ENCODE peak calls at places on chromosomes 4 and X, in five cellular contexts. I is ovary, A is RWPE1, O is stomach, P is tibial nerve. Y is an unnamed sample.
A peak's percentile ranks its signal among the peaks of the same experiment; 100 is the strongest.

GRCh38 chrX:106932492-106932923 is 12.3 kb downstream of the CLDN2 start:
- DNase-seq in O (no peak), P (no peak), I (no peak), A (no peak), Y (no peak)

GRCh38 chrX:104445591-104445990 is 120.4 kb upstream of the IL1RAPL2 start:
- DNase-seq in P (no peak), O (no peak), A (no peak), I (no peak), Y (no peak)

GRCh38 chr4:182306792-182307507 is 63.7 kb downstream of the TENM3 start:
- DNase-seq in O (no peak), A (peak; percentile 44), I (no peak), P (no peak), Y (no peak)

GRCh38 chr4:127045872-127046271 is 586.9 kb upstream of the INTU start:
- DNase-seq in I (no peak), A (no peak), P (no peak), O (no peak), Y (no peak)

GRCh38 chrX:153709726-153710674 is 14.2 kb downstream of the BCAP31 start:
- DNase-seq in A (no peak), I (no peak), O (no peak), P (no peak), Y (no peak)

GRCh38 chr4:25212822-25213221 is 21.0 kb upstream of the PI4K2B start:
- DNase-seq in O (no peak), A (no peak), P (no peak), I (no peak), Y (no peak)

GRCh38 chrX:41238543-41238942 is 95.4 kb upstream of the DDX3X start:
- DNase-seq in O (no peak), P (no peak), A (peak; percentile 29), I (no peak), Y (no peak)

GRCh38 chr4:2671267-2671895 is 84.8 kb downstream of the TNIP2 start:
- DNase-seq in O (peak; percentile 44), I (no peak), P (no peak), A (no peak), Y (no peak)

GRCh38 chr4:184942447-184943425 is 75.6 kb upstream of the HELT start:
- DNase-seq in O (no peak), P (no peak), I (no peak), A (no peak), Y (no peak)

GRCh38 chr4:25088342-25088952 is 57.7 kb upstream of the LGI2 start:
- DNase-seq in A (no peak), I (no peak), P (no peak), O (no peak), Y (no peak)

GRCh38 chr4:11428701-11429571 is at the start of gene HS3ST1:
- DNase-seq in O (peak; percentile 90), I (peak; percentile 91), P (peak; percentile 71), A (peak; percentile 84), Y (peak; percentile 11)

GRCh38 chrX:106862972-106863688 is 40.0 kb downstream of the RIPPLY1 start:
- DNase-seq in P (no peak), I (no peak), A (peak; percentile 3), O (peak; percentile 35), Y (no peak)

GRCh38 chr4:20393486-20394100 is 141.9 kb downstream of the SLIT2 start:
- DNase-seq in A (no peak), O (no peak), P (no peak), I (no peak), Y (no peak)

GRCh38 chr4:4270529-4270928 is 19.4 kb downstream of the LYAR start:
- DNase-seq in P (no peak), I (no peak), A (no peak), O (no peak), Y (no peak)

GRCh38 chr4:156638332-156638731 is 333.3 kb downstream of the PDGFC start:
- DNase-seq in A (no peak), P (no peak), I (no peak), O (no peak), Y (no peak)

GRCh38 chr4:16227462-16227868 is 1.2 kb upstream of the TAPT1 start:
- DNase-seq in A (no peak), P (peak; percentile 26), I (peak; percentile 52), O (peak; percentile 40), Y (no peak)

GRCh38 chrX:13520931-13521330 is 48.5 kb upstream of the EGFL6 start:
- DNase-seq in P (no peak), I (no peak), A (no peak), O (no peak), Y (no peak)

GRCh38 chrX:15761564-15762191 is 23.6 kb downstream of the CA5B start:
- DNase-seq in O (no peak), P (peak; percentile 11), A (peak; percentile 19), I (no peak), Y (no peak)

GRCh38 chr4:86108152-86108551 is 251.7 kb downstream of the MAPK10 start:
- DNase-seq in I (no peak), P (no peak), O (no peak), A (no peak), Y (no peak)

GRCh38 chr4:88743696-88744095 is 46.1 kb upstream of the NAP1L5 start:
- DNase-seq in O (no peak), A (no peak), I (no peak), P (no peak), Y (no peak)

GRCh38 chr4:71255966-71256365 is 82.9 kb upstream of the SLC4A4 start:
- DNase-seq in P (no peak), I (no peak), A (no peak), O (no peak), Y (no peak)

GRCh38 chr4:64417974-64418373 is 8.7 kb upstream of the TECRL start:
- DNase-seq in O (no peak), A (peak; percentile 6), P (no peak), I (no peak), Y (no peak)

GRCh38 chr4:100079264-100079663 is 111.0 kb downstream of the DDIT4L start:
- DNase-seq in A (no peak), O (no peak), P (no peak), I (no peak), Y (no peak)

DNA sequence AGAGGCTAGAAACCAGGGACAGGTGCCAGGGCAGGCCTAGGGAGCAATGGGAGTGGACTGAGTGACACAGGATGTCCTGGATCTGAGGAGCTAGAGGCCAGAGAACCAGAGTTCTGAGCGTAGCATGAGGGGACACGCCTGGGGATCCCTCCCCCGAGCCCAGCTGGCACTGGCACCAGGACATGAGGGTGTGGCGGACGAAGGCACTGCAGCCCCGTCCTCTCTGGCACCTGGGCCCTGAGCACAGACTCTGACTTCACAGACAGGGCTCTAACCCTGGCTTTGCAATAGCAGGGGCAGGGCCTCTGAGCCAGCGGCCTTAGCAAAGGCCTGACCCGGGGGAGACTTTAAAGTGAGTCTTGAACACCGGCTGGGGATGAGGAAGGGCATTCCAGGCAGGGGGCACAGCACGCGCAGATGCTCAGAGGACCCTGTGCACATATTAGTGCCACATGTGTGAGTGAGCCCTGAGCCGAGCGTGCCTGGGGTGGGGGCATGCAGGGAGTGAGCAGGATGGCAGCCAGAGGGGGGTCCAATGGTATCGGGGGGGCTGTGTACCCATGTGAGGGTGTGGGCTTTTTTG is 214.2 kb upstream of the PSAPL1 start:
- DNase-seq in P (no peak), A (no peak), O (no peak), I (no peak), Y (no peak)
- H3K27ac ChIP-seq in P (peak overlapping the region; percentile 51), A (peak overlapping the region; percentile 98), O (peak overlapping the region; percentile 42), I (no peak overlapping the region), Y (no peak overlapping the region)

DNA sequence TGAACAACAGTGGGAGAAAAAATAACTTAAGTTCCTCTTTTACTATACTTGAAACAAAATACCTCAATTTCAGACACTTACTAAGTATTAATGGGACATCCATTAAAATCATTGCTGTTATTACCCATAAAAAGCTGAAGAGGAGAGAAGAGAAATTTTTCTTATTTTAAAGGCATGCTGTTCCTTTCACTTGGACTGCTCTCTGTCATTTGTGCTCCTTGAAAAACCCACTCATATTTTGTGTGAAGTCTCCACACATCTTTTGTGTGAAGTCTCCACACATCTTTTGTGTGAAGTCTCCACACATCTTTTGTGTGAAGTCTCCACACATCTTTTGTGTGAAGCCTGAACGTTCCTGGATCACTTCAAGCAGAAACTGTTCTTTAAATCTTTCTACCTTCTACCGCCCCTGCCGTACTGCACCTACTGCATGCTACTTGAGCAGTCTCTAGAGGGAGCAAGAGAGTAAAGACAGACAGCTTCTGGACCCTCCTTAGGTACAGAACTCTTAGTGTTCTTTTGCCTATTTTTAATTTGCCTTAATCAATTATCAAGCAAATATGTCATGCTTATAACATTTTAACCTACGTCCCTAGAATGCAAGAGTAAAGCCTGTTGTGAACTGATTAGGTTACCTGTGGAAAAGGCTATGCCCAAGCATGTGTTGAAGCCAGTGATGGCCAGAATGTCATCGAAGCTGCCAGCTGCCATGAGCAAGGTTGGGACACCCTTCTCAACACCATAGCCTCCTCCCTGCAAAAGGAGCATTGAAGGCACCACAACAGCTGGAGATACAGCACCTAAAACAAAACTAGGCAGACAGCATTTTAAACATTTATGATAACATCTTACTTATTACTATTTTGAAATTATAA is 27.1 kb upstream of the SLC9B1 start:
- DNase-seq in I (no peak), P (no peak), A (peak; percentile 32), O (peak; percentile 30), Y (peak; percentile 11)
- TF ChIP-seq CTCF in I (peak; percentile 23), P (peak; percentile 64), A (peak; percentile 70), O (no peak), Y (peak; percentile 76)

DNA sequence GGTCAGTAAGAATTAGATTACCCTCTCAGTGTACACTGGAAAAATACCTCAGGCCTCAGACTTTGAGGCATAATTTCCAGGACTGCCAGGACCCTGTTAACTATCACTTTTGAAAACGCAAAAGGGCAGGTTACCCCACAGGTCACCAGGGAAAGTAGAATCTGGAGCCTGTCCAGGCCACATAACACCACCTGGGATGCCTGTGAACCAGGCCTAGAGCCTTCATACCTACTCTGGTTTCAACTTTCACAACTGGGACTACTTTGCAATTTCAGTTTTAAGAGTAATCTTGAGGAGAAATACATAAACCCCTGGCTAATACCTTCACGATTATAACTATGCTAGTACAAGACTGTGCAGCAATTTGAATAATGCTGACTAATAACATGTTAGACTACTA is 132.4 kb downstream of the HHIP start:
- DNase-seq in A (no peak), P (no peak), O (no peak), I (no peak), Y (no peak)
- H3K27ac ChIP-seq in A (no peak overlapping the region), P (no peak overlapping the region), O (no peak overlapping the region), I (no peak overlapping the region), Y (no peak overlapping the region)

DNA sequence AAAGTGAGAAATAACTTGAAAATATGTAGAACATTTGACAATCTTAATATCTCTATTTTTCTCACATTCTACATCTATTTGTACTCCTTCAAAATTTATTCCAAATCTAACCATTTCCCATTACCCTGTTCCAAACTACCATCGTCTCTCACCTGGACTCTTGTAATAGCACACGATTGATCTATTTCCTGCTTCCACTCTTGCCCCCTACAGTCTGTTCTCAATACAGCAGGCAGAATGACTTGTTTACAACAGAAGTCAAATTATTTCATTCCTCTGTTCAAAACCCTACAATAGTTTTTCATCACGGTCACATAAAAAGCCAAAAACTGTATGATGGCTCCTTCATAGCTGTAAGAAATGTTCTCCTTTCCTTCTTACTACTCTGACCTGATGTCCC is 21.1 kb upstream of the LUZP4 start:
- DNase-seq in P (no peak), I (no peak), A (no peak), O (no peak), Y (no peak)
- TF ChIP-seq CTCF in P (peak; percentile 7), I (peak; percentile 12), A (no peak), O (no peak), Y (no peak)

DNA sequence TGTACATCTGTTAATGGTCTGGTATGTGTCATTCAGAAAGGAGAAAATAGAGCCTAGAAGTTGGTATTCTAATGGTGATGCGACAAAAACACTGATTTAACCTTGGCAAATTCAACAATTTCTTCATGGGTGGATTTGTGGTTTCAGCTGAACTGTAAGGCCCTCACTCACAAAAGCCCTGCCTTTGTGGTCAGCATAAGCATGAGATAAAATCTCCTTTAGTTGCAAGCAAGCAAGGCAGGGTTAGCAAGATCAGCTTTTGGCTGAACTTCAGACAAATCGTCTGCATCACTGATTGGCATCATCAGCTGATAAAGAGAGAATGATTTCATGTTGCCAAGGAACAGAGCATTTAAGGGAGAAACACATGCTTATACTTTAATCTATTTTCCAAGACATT is 2582.1 kb downstream of the PCDH7 start:
- DNase-seq in A (no peak), P (no peak), O (no peak), I (no peak), Y (no peak)
- H3K27ac ChIP-seq in A (no peak overlapping the region), P (no peak overlapping the region), O (no peak overlapping the region), I (no peak overlapping the region), Y (no peak overlapping the region)

Y was measured in CD4-positive, alpha-beta T cell.